ENCODE peak calls at places on chromosomes 4 and X, in six cellular contexts. I is EH; Y is activated gamma-delta T cell treated with anti-CD3 and anti-CD28 coated beads, Interleukin-2, amount 50 U/mL, for 16 hours; L is colonic mucosa; K is WTC11; P is GM04504. U is an unnamed sample.

GRCh38 chrX:23373129-23373804 is 38.6 kb downstream of the PTCHD1 start:
- DNase-seq in I (peak), Y (no peak), L (no peak), K (no peak), P (peak), U (no peak)

GRCh38 chrX:13377537-13377936 is 57.7 kb upstream of the ATXN3L start:
- DNase-seq in I (peak), Y (no peak), L (no peak), K (no peak), P (peak), U (no peak)

GRCh38 chr4:143085224-143085623 is 99.5 kb upstream of the USP38 start:
- DNase-seq in I (no peak), Y (no peak), L (no peak), K (no peak), P (no peak), U (no peak)

GRCh38 chrX:106932492-106932923 is 12.3 kb downstream of the CLDN2 start:
- DNase-seq in I (peak), Y (no peak), L (no peak), K (no peak), P (no peak), U (no peak)

GRCh38 chr4:78024085-78024484 is 33.0 kb upstream of the FRAS1 start:
- DNase-seq in I (peak), Y (no peak), L (no peak), K (no peak), P (no peak), U (no peak)

GRCh38 chr4:32931475-32931874 is 2211.3 kb downstream of the PCDH7 start:
- DNase-seq in I (no peak), Y (no peak), L (no peak), K (no peak), P (no peak), U (no peak)

GRCh38 chr4:2045518-2045951 is 13.6 kb upstream of the NAT8L start:
- DNase-seq in I (no peak), Y (no peak), L (no peak), K (no peak), P (no peak), U (no peak)

GRCh38 chr4:13441506-13441905 is 42.6 kb downstream of the RAB28 start:
- DNase-seq in I (no peak), Y (no peak), L (no peak), K (no peak), P (no peak), U (no peak)

GRCh38 chr4:25347971-25348370 is 29.1 kb upstream of the ANAPC4 start:
- DNase-seq in I (no peak), Y (no peak), L (no peak), K (no peak), P (no peak), U (no peak)

GRCh38 chr4:38314663-38315062 is 349.3 kb upstream of the KLF3 start:
- DNase-seq in I (no peak), Y (no peak), L (peak), K (no peak), P (no peak), U (no peak)

GRCh38 chrX:63784902-63785692 is at the start of gene ARHGEF9:
- DNase-seq in I (peak), Y (no peak), L (peak), K (peak), P (no peak), U (peak)

GRCh38 chr4:3868146-3868840 is 102.1 kb downstream of the ADRA2C start:
- DNase-seq in I (peak), Y (no peak), L (no peak), K (peak), P (no peak), U (no peak)

GRCh38 chr4:124321370-124321769 is 391.2 kb downstream of the ANKRD50 start:
- DNase-seq in I (no peak), Y (no peak), L (no peak), K (peak), P (no peak), U (no peak)

GRCh38 chr4:123699823-123700822 is 303.5 kb downstream of the SPRY1 start:
- DNase-seq in I (peak), Y (no peak), L (no peak), K (no peak), P (peak), U (no peak)

GRCh38 chr4:102715057-102715456 is 45.7 kb downstream of the MANBA start:
- DNase-seq in I (peak), Y (no peak), L (no peak), K (no peak), P (no peak), U (no peak)

GRCh38 chrX:109537324-109537665 is 651 bp downstream of the NXT2 start:
- DNase-seq in I (peak), Y (no peak), L (peak), K (no peak), P (no peak), U (no peak)

GRCh38 chr4:17934286-17934685 is 87.3 kb downstream of the LCORL start:
- DNase-seq in I (peak), Y (no peak), L (no peak), K (no peak), P (no peak), U (no peak)

GRCh38 chr4:184382189-184382846 is 92.0 kb downstream of the IRF2 start:
- DNase-seq in I (no peak), Y (no peak), L (peak), K (no peak), P (no peak), U (no peak)

GRCh38 chr4:142656178-142656577 is 189.9 kb downstream of the INPP4B start:
- DNase-seq in I (peak), Y (no peak), L (no peak), K (peak), P (peak), U (no peak)

GRCh38 chr4:38530486-38530885 is 133.5 kb upstream of the KLF3 start:
- DNase-seq in I (no peak), Y (no peak), L (no peak), K (no peak), P (no peak), U (no peak)

GRCh38 chr4:127484101-127484500 is 148.7 kb upstream of the INTU start:
- DNase-seq in I (no peak), Y (no peak), L (no peak), K (no peak), P (no peak), U (no peak)

GRCh38 chr4:138110815-138111214 is 131.3 kb downstream of the SLC7A11 start:
- DNase-seq in I (peak), Y (no peak), L (no peak), K (no peak), P (no peak), U (no peak)

GRCh38 chr4:17276821-17277220 is 235.1 kb downstream of the QDPR start:
- DNase-seq in I (peak), Y (no peak), L (peak), K (no peak), P (no peak), U (no peak)

GRCh38 chrX:123731987-123732678 is 719 bp downstream of the THOC2 start:
- DNase-seq in I (peak), Y (no peak), L (peak), K (peak), P (no peak), U (no peak)

GRCh38 chrX:140765043-140765784 is 55.7 kb downstream of the LINC00632 start:
- DNase-seq in I (peak), Y (no peak), L (no peak), K (peak), P (no peak), U (no peak)

GRCh38 chr4:174404677-174405076 is 117.6 kb downstream of the HPGD start:
- DNase-seq in I (no peak), Y (no peak), L (no peak), K (no peak), P (no peak), U (no peak)

GRCh38 chrX:105211051-105211575 is 9.4 kb downstream of the TEX13A start:
- DNase-seq in I (no peak), Y (no peak), L (no peak), K (no peak), P (no peak), U (no peak)

GRCh38 chr4:81804849-81805248 is 333.1 kb upstream of the RASGEF1B start:
- DNase-seq in I (no peak), Y (no peak), L (no peak), K (no peak), P (no peak), U (no peak)

GRCh38 chrX:111003118-111003517 is 92.9 kb upstream of the PAK3 start:
- DNase-seq in I (no peak), Y (no peak), L (no peak), K (no peak), P (no peak), U (no peak)

GRCh38 chr4:79977131-79977840 is 95.7 kb downstream of the ANTXR2 start:
- DNase-seq in I (no peak), Y (no peak), L (no peak), K (no peak), P (no peak), U (no peak)

GRCh38 chr4:137376312-137376711 is 156.0 kb downstream of the PCDH18 start:
- DNase-seq in I (no peak), Y (no peak), L (no peak), K (no peak), P (no peak), U (no peak)

GRCh38 chr4:117156806-117157205 is 71.4 kb upstream of the TRAM1L1 start:
- DNase-seq in I (no peak), Y (no peak), L (no peak), K (no peak), P (no peak), U (no peak)

GRCh38 chrX:108160309-108160708 is 68.7 kb downstream of the ATG4A start:
- DNase-seq in I (no peak), Y (no peak), L (no peak), K (no peak), P (no peak), U (no peak)

GRCh38 chrX:40444798-40445496 is 135.8 kb upstream of the ATP6AP2 start:
- DNase-seq in I (no peak), Y (no peak), L (no peak), K (no peak), P (no peak), U (no peak)